ENCODE peak calls at places on chromosomes 5 and 9, in ten cellular contexts. V is NCI-H524; N is RWPE1; T is HepG2; M is NCI-H2029; F is transverse colon; U is T follicular helper cell; G is BJ; R is activated gamma-delta T cell treated with anti-CD3 and anti-CD28 coated beads, Interleukin-2, amount 50 U/mL, for 16 hours; J is left colon. Q is an unnamed sample.
A peak's percentile ranks its signal among the peaks of the same experiment; 100 is the strongest.

GRCh38 chr5:138573949-138574670 is 1.1 kb downstream of the HSPA9 start:
- DNase-seq in V (no peak), N (peak; percentile 33), T (no peak), M (no peak), F (no peak), U (no peak), G (no peak), R (no peak), J (no peak), Q (no peak)

GRCh38 chr5:167049043-167049663 is 1242.3 kb upstream of the WWC1 start:
- DNase-seq in V (peak; percentile 24), N (peak; percentile 66), T (peak; percentile 21), M (no peak), F (peak; percentile 46), U (no peak), G (no peak), R (no peak), J (peak; percentile 43), Q (no peak)

GRCh38 chr9:93244510-93245436 is 60.8 kb downstream of the WNK2 start:
- DNase-seq in V (no peak), N (peak; percentile 62), T (no peak), M (no peak), F (peak; percentile 42), U (no peak), G (no peak), R (no peak), J (no peak), Q (no peak)

GRCh38 chr9:81716409-81716808 is 27.1 kb upstream of the TLE1 start:
- DNase-seq in V (no peak), N (no peak), T (no peak), M (no peak), F (no peak), U (no peak), G (no peak), R (no peak), J (no peak), Q (no peak)

GRCh38 chr5:32600057-32600622 is 14.8 kb downstream of the SUB1 start:
- DNase-seq in V (no peak), N (peak; percentile 82), T (no peak), M (no peak), F (no peak), U (no peak), G (peak; percentile 65), R (no peak), J (no peak), Q (no peak)

GRCh38 chr9:87206064-87206661 is 258.9 kb upstream of the GAS1 start:
- DNase-seq in V (no peak), N (peak; percentile 12), T (no peak), M (no peak), F (no peak), U (no peak), G (peak; percentile 90), R (no peak), J (no peak), Q (no peak)

GRCh38 chr9:99660191-99660636 is 161.5 kb upstream of the NR4A3 start:
- DNase-seq in V (peak; percentile 27), N (no peak), T (no peak), M (no peak), F (no peak), U (no peak), G (no peak), R (no peak), J (no peak), Q (peak; percentile 53)

GRCh38 chr9:95204310-95204709 is 113.2 kb downstream of the FANCC start:
- DNase-seq in V (no peak), N (no peak), T (no peak), M (no peak), F (no peak), U (no peak), G (no peak), R (no peak), J (no peak), Q (no peak)

GRCh38 chr9:70677336-70677735 is 262.9 kb upstream of the KLF9 start:
- DNase-seq in V (no peak), N (no peak), T (no peak), M (no peak), F (no peak), U (no peak), G (no peak), R (no peak), J (no peak), Q (no peak)

GRCh38 chr9:36637491-36638270 is 65.0 kb downstream of the MELK start:
- DNase-seq in V (no peak), N (no peak), T (no peak), M (no peak), F (no peak), U (no peak), G (no peak), R (no peak), J (no peak), Q (no peak)

GRCh38 chr5:53934126-53934856 is 373.9 kb downstream of the NDUFS4 start:
- DNase-seq in V (no peak), N (no peak), T (no peak), M (no peak), F (no peak), U (no peak), G (peak; percentile 66), R (no peak), J (no peak), Q (no peak)

GRCh38 chr5:159135896-159136531 is 36.3 kb upstream of the EBF1 start:
- DNase-seq in V (no peak), N (peak; percentile 71), T (no peak), M (no peak), F (no peak), U (no peak), G (no peak), R (no peak), J (no peak), Q (no peak)

GRCh38 chr5:86964889-86965288 is 302.8 kb upstream of the RASA1 start:
- DNase-seq in V (no peak), N (no peak), T (no peak), M (no peak), F (no peak), U (no peak), G (no peak), R (no peak), J (no peak), Q (no peak)

Q was measured in upper lobe of right lung.